ENCODE peak calls at places on chromosomes 3 and 15, in four cellular contexts. K, F, V and R are unnamed samples.

GRCh38 chr3:44318929-44319328 is 19.6 kb upstream of the TCAIM start:
- DNase-seq in K (no peak), F (peak; percentile 4), V (no peak), R (no peak)

GRCh38 chr3:128076783-128077624 is 24.8 kb downstream of the SEC61A1 start:
- DNase-seq in K (no peak), F (peak; percentile 33), V (peak; percentile 48), R (peak; percentile 41)

GRCh38 chr3:54891540-54891897 is 36.3 kb downstream of the LRTM1 start:
- DNase-seq in K (no peak), F (peak; percentile 58), V (peak; percentile 42), R (peak; percentile 90)

GRCh38 chr3:47910777-47911440 is 105.3 kb downstream of the MAP4 start:
- DNase-seq in K (no peak), F (peak; percentile 37), V (peak; percentile 32), R (no peak)

GRCh38 chr3:135239485-135239884 is 444.4 kb downstream of the EPHB1 start:
- DNase-seq in K (no peak), F (no peak), V (no peak), R (no peak)

GRCh38 chr15:99844150-99844549 is 110.9 kb upstream of the LYSMD4 start:
- DNase-seq in K (no peak), F (no peak), V (no peak), R (no peak)

GRCh38 chr3:190909908-190910307 is 47.4 kb upstream of the GMNC start:
- DNase-seq in K (no peak), F (no peak), V (no peak), R (no peak)

GRCh38 chr3:133469140-133469731 is 69.4 kb downstream of the BFSP2 start:
- DNase-seq in K (no peak), F (no peak), V (no peak), R (no peak)

GRCh38 chr3:186247821-186248814 is 113.9 kb downstream of the DGKG start:
- DNase-seq in K (no peak), F (no peak), V (peak; percentile 85), R (no peak)

GRCh38 chr3:79521221-79521848 is 246.5 kb downstream of the ROBO1 start:
- DNase-seq in K (peak; percentile 65), F (peak; percentile 21), V (peak; percentile 73), R (peak; percentile 37)

GRCh38 chr3:38099518-38099917 is 37.4 kb downstream of the ACAA1 start:
- DNase-seq in K (no peak), F (no peak), V (no peak), R (no peak)

GRCh38 chr3:10945683-10946287 is 46.8 kb upstream of the SLC6A1 start:
- DNase-seq in K (peak; percentile 32), F (peak; percentile 69), V (peak; percentile 60), R (peak; percentile 32)

GRCh38 chr3:149004622-149005021 is 13.3 kb downstream of the GYG1 start:
- DNase-seq in K (no peak), F (no peak), V (no peak), R (no peak)

GRCh38 chr3:3461317-3461716 is 281.8 kb upstream of the CRBN start:
- DNase-seq in K (no peak), F (no peak), V (no peak), R (no peak)

GRCh38 chr15:91214675-91215590 is 114.9 kb downstream of the SV2B start:
- DNase-seq in K (no peak), F (no peak), V (no peak), R (no peak)

GRCh38 chr15:71957026-71957425 is 146.7 kb downstream of the NR2E3 start:
- DNase-seq in K (no peak), F (no peak), V (no peak), R (no peak)

GRCh38 chr3:52396907-52397591 is 47.9 kb downstream of the SEMA3G start:
- DNase-seq in K (no peak), F (no peak), V (no peak), R (no peak)

GRCh38 chr3:117632191-117632590 is 922.6 kb downstream of the TUSC7 start:
- DNase-seq in K (no peak), F (no peak), V (no peak), R (no peak)

GRCh38 chr3:190435618-190436017 is 14.1 kb downstream of the TMEM207 start:
- DNase-seq in K (no peak), F (no peak), V (no peak), R (no peak)

GRCh38 chr3:139756529-139757103 is 78.8 kb upstream of the NMNAT3 start:
- DNase-seq in K (no peak), F (no peak), V (no peak), R (no peak)

GRCh38 chr15:78991476-78991875 is 46.6 kb upstream of the CTSH start:
- DNase-seq in K (no peak), F (no peak), V (no peak), R (no peak)

GRCh38 chr3:62625278-62625677 is 249.9 kb downstream of the CADPS start:
- DNase-seq in K (no peak), F (no peak), V (no peak), R (no peak)

GRCh38 chr3:81572201-81572756 is 189.2 kb downstream of the GBE1 start:
- DNase-seq in K (no peak), F (no peak), V (no peak), R (no peak)

GRCh38 chr15:51341366-51342248 is at the start of gene GLDN:
- DNase-seq in K (no peak), F (peak; percentile 56), V (no peak), R (no peak)

GRCh38 chr15:70361891-70362290 is 264.2 kb upstream of the TLE3 start:
- DNase-seq in K (no peak), F (no peak), V (no peak), R (no peak)
- H3K4me3 ChIP-seq in K (no peak overlapping the region), F (no peak overlapping the region), V (no peak overlapping the region), R (no peak overlapping the region)

GRCh38 chr3:71232175-71232679 is 351.3 kb downstream of the FOXP1 start:
- DNase-seq in K (no peak), F (no peak), V (no peak), R (no peak)
- H3K4me1 ChIP-seq in K (no peaks in the 10 kb centered on the region), F (no peaks in the 10 kb centered on the region), V (peaks cover 34% of the 10 kb centered on the region), R (peaks cover under 1% of the 10 kb centered on the region)

GRCh38 chr3:13140596-13140995 is 67.4 kb upstream of the IQSEC1 start:
- DNase-seq in K (no peak), F (no peak), V (no peak), R (no peak)
- H3K27me3 ChIP-seq in K (no peaks in the 10 kb centered on the region), F (no peaks in the 10 kb centered on the region), V (peaks cover 26% of the 10 kb centered on the region), R (no peaks in the 10 kb centered on the region)

GRCh38 chr3:125151437-125151806 is 61.1 kb downstream of the SLC12A8 start:
- DNase-seq in K (no peak), F (no peak), V (no peak), R (no peak)

GRCh38 chr3:125151916-125152315 is 60.6 kb downstream of the SLC12A8 start:
- DNase-seq in K (no peak), F (no peak), V (no peak), R (no peak)

GRCh38 chr3:125149462-125149861 is 63.1 kb downstream of the SLC12A8 start:
- DNase-seq in K (no peak), F (no peak), V (no peak), R (no peak)

GRCh38 chr3:125148836-125149235 is 63.7 kb downstream of the SLC12A8 start:
- DNase-seq in K (no peak), F (no peak), V (no peak), R (no peak)

DNA sequence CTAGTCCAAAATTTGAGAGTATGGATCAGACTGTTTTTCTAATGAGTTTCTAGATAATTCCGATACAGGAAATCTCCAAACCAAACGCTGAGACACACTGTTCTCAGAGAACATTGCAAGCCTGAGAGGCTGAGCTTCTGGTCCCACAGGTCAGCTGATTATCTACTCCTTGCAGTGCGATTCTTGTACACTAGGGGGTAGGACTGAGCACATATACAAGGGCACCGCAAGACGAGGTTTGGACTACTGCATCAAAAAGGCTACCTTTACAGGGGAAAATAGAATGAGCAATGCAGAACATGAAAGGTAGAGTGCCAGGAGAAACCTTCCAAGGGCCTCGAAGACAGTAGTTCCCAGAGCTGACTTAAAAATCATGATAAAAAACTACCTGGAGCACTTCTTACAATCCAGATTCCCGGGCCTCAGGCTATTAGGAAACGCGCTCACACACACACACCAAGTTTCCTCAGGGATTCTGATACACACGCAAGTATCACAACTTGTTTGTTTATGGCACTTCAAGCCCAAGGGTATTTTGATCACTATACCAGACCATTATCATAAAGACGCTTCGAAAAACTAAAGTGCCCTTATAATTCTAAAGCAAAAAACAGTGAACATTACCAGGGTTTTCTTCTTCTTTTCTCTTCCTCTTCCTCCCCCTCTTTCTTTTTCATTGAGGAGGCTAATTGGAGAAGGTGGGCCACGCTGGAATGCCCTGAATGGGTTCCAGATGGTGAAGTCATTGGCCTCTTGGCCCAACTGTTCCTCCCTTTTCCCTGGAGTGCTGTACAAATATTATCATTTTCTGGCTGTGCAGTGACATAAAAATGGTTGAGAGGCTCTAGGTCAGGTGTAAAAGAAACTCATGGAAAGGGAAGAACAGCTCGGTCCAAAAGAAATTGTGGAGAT is 61.8 kb downstream of the SLC12A8 start:
- DNase-seq in K (peak; percentile 68), F (peak; percentile 66), V (peak; percentile 77), R (peak; percentile 62)
- H3K4me3 ChIP-seq in K (no peak overlapping the region), F (no peak overlapping the region), V (no peak overlapping the region), R (no peak overlapping the region)

GRCh38 chr3:152264378-152264777 is 4.4 kb upstream of the MBNL1 start:
- DNase-seq in K (no peak), F (no peak), V (no peak), R (no peak)
- H3K4me1 ChIP-seq in K (peaks cover 12% of the 10 kb centered on the region), F (peaks cover 5% of the 10 kb centered on the region), V (peaks cover 9% of the 10 kb centered on the region), R (peaks cover 6% of the 10 kb centered on the region)

GRCh38 chr3:193499801-193500485 is 54.8 kb downstream of the ATP13A4 start:
- DNase-seq in K (no peak), F (no peak), V (no peak), R (no peak)

GRCh38 chr3:193490989-193491388 is 63.7 kb downstream of the ATP13A4 start:
- DNase-seq in K (no peak), F (no peak), V (no peak), R (peak; percentile 80)

GRCh38 chr3:193499152-193499551 is 55.5 kb downstream of the ATP13A4 start:
- DNase-seq in K (no peak), F (no peak), V (no peak), R (no peak)

GRCh38 chr3:193498195-193498594 is 56.5 kb downstream of the ATP13A4 start:
- DNase-seq in K (no peak), F (no peak), V (no peak), R (no peak)

DNA sequence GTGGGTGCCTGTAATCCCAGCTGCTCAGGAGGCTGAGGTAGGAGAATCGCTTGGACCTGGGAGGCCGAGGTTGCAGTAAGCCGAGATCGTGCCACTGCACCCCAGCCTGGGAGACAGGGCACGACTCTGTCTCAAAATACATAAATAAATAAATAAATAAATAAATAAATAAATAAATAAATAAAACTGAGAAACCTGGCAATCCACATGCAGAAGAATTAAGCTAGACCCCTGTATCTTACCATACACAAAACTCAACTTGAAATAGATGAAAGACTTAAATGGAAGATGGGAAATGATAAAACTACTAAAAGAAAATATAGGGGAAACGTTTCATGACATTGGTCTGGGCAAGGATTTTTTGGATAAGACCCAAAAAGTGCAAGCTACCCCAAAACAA is 58.0 kb downstream of the ATP13A4 start:
- DNase-seq in K (no peak), F (no peak), V (no peak), R (no peak)
- H3K27me3 ChIP-seq in K (no peaks in the 10 kb centered on the region), F (peaks cover 24% of the 10 kb centered on the region), V (peaks cover 9% of the 10 kb centered on the region), R (no peaks in the 10 kb centered on the region)

GRCh38 chr3:123110238-123110952 is 43.6 kb downstream of the PDIA5 start:
- DNase-seq in K (no peak), F (no peak), V (peak; percentile 80), R (no peak)
- H3K4me3 ChIP-seq in K (no peak overlapping the region), F (no peak overlapping the region), V (no peak overlapping the region), R (no peak overlapping the region)